ENCODE peak calls at places on chromosome 20, in seven cellular contexts. X is mesendoderm, H is H9, S is neuronal stem cell, F is mesenchymal stem cell, A is trophoblast cell, P is H1. E is an unnamed sample.

GRCh38 chr20:16676895-16677294 is 52.9 kb upstream of the SNRPB2 start:
- DNase-seq in X (no peak), H (no peak), S (no peak), F (no peak), A (no peak), P (no peak), E (no peak)

GRCh38 chr20:36585410-36586125 is 12.2 kb downstream of the TGIF2 start:
- DNase-seq in X (peak; percentile 98), H (peak; percentile 93), S (no peak), F (peak; percentile 31), A (peak; percentile 89), P (peak; percentile 68), E (peak; percentile 20)

GRCh38 chr20:24961384-24962181 is 12.5 kb downstream of the CST7 start:
- DNase-seq in X (no peak), H (peak; percentile 6), S (no peak), F (no peak), A (no peak), P (no peak), E (no peak)

GRCh38 chr20:3031524-3032147 is 11.8 kb upstream of the GNRH2 start:
- DNase-seq in X (no peak), H (no peak), S (no peak), F (no peak), A (no peak), P (no peak), E (no peak)

GRCh38 chr20:47241345-47241781 is 115.1 kb downstream of the ZMYND8 start:
- DNase-seq in X (no peak), H (no peak), S (no peak), F (peak; percentile 58), A (no peak), P (no peak), E (peak; percentile 99)

GRCh38 chr20:50027611-50028105 is 44.9 kb downstream of the SNAI1 start:
- DNase-seq in X (no peak), H (no peak), S (no peak), F (peak; percentile 97), A (no peak), P (no peak), E (peak; percentile 92)

GRCh38 chr20:33172781-33173180 is 4.8 kb downstream of the BPIFA2 start:
- DNase-seq in X (no peak), H (no peak), S (no peak), F (no peak), A (no peak), P (no peak), E (no peak)

GRCh38 chr20:11958852-11959251 is 41.2 kb downstream of the BTBD3 start:
- DNase-seq in X (no peak), H (no peak), S (no peak), F (no peak), A (peak; percentile 11), P (no peak), E (no peak)

GRCh38 chr20:21513181-21513663 is 642 bp downstream of the NKX2-2 start:
- DNase-seq in X (peak; percentile 57), H (peak; percentile 44), S (no peak), F (no peak), A (no peak), P (no peak), E (no peak)

GRCh38 chr20:61193164-61193563 is 58.9 kb upstream of the CDH4 start:
- DNase-seq in X (peak; percentile 16), H (peak; percentile 58), S (no peak), F (no peak), A (no peak), P (no peak), E (no peak)

GRCh38 chr20:20466341-20466879 is 98.5 kb downstream of the INSM1 start:
- DNase-seq in X (no peak), H (no peak), S (no peak), F (peak; percentile 49), A (peak; percentile 45), P (no peak), E (peak; percentile 85)

GRCh38 chr20:12159266-12159665 is 241.6 kb downstream of the BTBD3 start:
- DNase-seq in X (no peak), H (no peak), S (no peak), F (no peak), A (no peak), P (no peak), E (peak; percentile 3)

GRCh38 chr20:56835829-56836228 is 206.7 kb downstream of the TFAP2C start:
- DNase-seq in X (no peak), H (no peak), S (no peak), F (no peak), A (no peak), P (no peak), E (no peak)

GRCh38 chr20:48601798-48602197 is 226.0 kb downstream of the PREX1 start:
- DNase-seq in X (no peak), H (no peak), S (no peak), F (no peak), A (no peak), P (no peak), E (no peak)

GRCh38 chr20:36259177-36259835 is 23.0 kb downstream of the AAR2 start:
- DNase-seq in X (peak; percentile 93), H (peak; percentile 49), S (no peak), F (no peak), A (peak; percentile 93), P (no peak), E (no peak)

GRCh38 chr20:36528875-36529425 is 12.4 kb upstream of the MYL9 start:
- DNase-seq in X (no peak), H (no peak), S (no peak), F (no peak), A (no peak), P (no peak), E (no peak)

GRCh38 chr20:23356203-23356602 is 5.6 kb downstream of the NXT1 start:
- DNase-seq in X (peak; percentile 72), H (peak; percentile 74), S (no peak), F (no peak), A (peak; percentile 47), P (no peak), E (no peak)

GRCh38 chr20:25048519-25048952 is 9.4 kb downstream of the ACSS1 start:
- DNase-seq in X (no peak), H (no peak), S (no peak), F (no peak), A (no peak), P (no peak), E (no peak)

GRCh38 chr20:58420798-58421496 is 31.9 kb downstream of the VAPB start:
- DNase-seq in X (no peak), H (no peak), S (no peak), F (peak; percentile 75), A (peak; percentile 28), P (no peak), E (peak; percentile 86)

GRCh38 chr20:64146301-64146935 is 17.8 kb upstream of the MYT1 start:
- DNase-seq in X (no peak), H (no peak), S (peak; percentile 50), F (no peak), A (no peak), P (no peak), E (no peak)

GRCh38 chr20:35934050-35934449 is 20.3 kb downstream of the SCAND1 start:
- DNase-seq in X (peak; percentile 3), H (peak; percentile 56), S (no peak), F (no peak), A (no peak), P (peak; percentile 29), E (no peak)

GRCh38 chr20:32052090-32052791 is at the start of gene HCK:
- DNase-seq in X (no peak), H (no peak), S (no peak), F (no peak), A (peak; percentile 41), P (no peak), E (no peak)

GRCh38 chr20:38588303-38588702 is 7.3 kb downstream of the ADIG start:
- DNase-seq in X (no peak), H (no peak), S (no peak), F (no peak), A (no peak), P (no peak), E (no peak)

GRCh38 chr20:40579701-40580100 is 109.3 kb downstream of the MAFB start:
- DNase-seq in X (no peak), H (no peak), S (no peak), F (no peak), A (peak; percentile 83), P (no peak), E (no peak)

GRCh38 chr20:40584128-40584819 is 104.8 kb downstream of the MAFB start:
- DNase-seq in X (peak; percentile 49), H (no peak), S (no peak), F (no peak), A (no peak), P (no peak), E (no peak)

GRCh38 chr20:40578961-40579360 is 110.1 kb downstream of the MAFB start:
- DNase-seq in X (no peak), H (no peak), S (no peak), F (no peak), A (no peak), P (no peak), E (no peak)

GRCh38 chr20:40583195-40583594 is 105.8 kb downstream of the MAFB start:
- DNase-seq in X (peak; percentile 78), H (no peak), S (no peak), F (no peak), A (no peak), P (no peak), E (no peak)

GRCh38 chr20:40582531-40582930 is 106.5 kb downstream of the MAFB start:
- DNase-seq in X (no peak), H (no peak), S (no peak), F (no peak), A (peak; percentile 16), P (no peak), E (no peak)
- H3K4ac ChIP-seq in X (no peak overlapping the region), H (no peak overlapping the region), S (no peak overlapping the region), F (no peak overlapping the region), A (no peak overlapping the region), P (no peak overlapping the region), E (no peak overlapping the region)

DNA sequence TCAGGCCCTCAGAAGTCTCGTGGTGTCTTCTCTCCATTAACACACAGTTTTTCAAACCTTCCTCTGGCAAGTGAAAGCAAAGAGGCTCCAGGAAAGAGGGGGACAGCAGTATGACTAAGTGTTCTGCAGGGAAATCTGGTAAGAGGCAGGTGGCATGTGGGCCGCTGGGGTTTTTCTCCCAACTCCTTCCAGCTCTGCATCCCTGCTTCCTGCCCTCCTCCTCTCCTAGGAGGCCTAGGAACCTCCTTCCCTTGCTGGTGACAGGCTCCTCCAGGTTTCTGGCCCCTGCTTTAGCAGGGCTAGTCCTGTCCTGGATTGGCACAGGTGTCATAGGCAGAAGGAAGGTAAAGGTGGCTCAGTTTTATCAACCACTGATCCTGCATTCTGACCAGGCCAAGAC is 7.6 kb upstream of the ITCH start:
- DNase-seq in X (no peak), H (no peak), S (no peak), F (no peak), A (no peak), P (no peak), E (no peak)
- H3K4ac ChIP-seq in X (no peak overlapping the region), H (no peak overlapping the region), S (no peak overlapping the region), F (no peak overlapping the region), A (no peak overlapping the region), P (no peak overlapping the region), E (no peak overlapping the region)

DNA sequence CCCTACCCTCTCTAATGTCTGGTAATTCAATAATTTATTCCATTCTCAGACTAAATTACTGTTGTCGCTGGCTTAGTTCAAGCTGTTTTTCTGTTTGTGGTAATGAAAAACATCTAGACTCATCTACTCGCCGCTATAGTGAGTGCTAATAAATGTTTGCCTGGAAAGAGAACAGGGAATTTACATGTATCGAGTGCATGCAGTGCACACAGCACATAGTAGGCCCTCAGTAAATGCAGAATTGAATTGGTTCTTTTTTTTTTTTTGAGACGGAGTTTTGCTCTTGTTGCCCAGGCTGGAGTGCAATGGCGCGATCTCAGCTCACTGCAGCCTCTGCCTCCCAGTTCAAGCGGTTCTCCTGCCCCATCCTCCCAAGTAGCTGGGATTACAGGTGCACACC is 7.7 kb upstream of the NSFL1C start:
- DNase-seq in X (no peak), H (no peak), S (no peak), F (no peak), A (no peak), P (no peak), E (no peak)
- H3K4ac ChIP-seq in X (no peak overlapping the region), H (no peak overlapping the region), S (no peak overlapping the region), F (no peak overlapping the region), A (no peak overlapping the region), P (no peak overlapping the region), E (no peak overlapping the region)

GRCh38 chr20:46212876-46213275 is 94.8 kb downstream of the CD40 start:
- DNase-seq in X (no peak), H (no peak), S (no peak), F (no peak), A (no peak), P (no peak), E (no peak)
- H3K4ac ChIP-seq in X (no peak overlapping the region), H (no peak overlapping the region), S (no peak overlapping the region), F (no peak overlapping the region), A (no peak overlapping the region), P (no peak overlapping the region), E (no peak overlapping the region)